ENCODE peak calls at places on chromosomes 3 and 15, in ten cellular contexts. C, A, N, O, J, Y, Z, H, Q and P are unnamed samples.

GRCh38 chr3:133412511-133413165 is 12.8 kb downstream of the BFSP2 start:
- DNase-seq in C (no peak), A (no peak), N (peak), O (no peak), J (no peak), Y (no peak), Z (no peak), H (peak), Q (no peak), P (no peak)

GRCh38 chr3:159583662-159584061 is 405.0 kb upstream of the IL12A start:
- DNase-seq in C (no peak), A (no peak), N (no peak), O (no peak), J (no peak), Y (no peak), Z (no peak), H (no peak), Q (no peak), P (no peak)

GRCh38 chr15:77126516-77126915 is 55.6 kb upstream of the TSPAN3 start:
- DNase-seq in C (no peak), A (no peak), N (no peak), O (no peak), J (no peak), Y (no peak), Z (no peak), H (no peak), Q (no peak), P (no peak)

GRCh38 chr3:46929324-46929723 is 47.2 kb downstream of the CCDC12 start:
- DNase-seq in C (no peak), A (no peak), N (no peak), O (peak), J (no peak), Y (no peak), Z (no peak), H (no peak), Q (peak), P (peak)

GRCh38 chr3:171173732-171174131 is 147.2 kb upstream of the SLC2A2 start:
- DNase-seq in C (no peak), A (peak), N (no peak), O (peak), J (no peak), Y (no peak), Z (no peak), H (no peak), Q (peak), P (peak)

GRCh38 chr3:50339485-50340196 is 995 bp downstream of the RASSF1 start:
- DNase-seq in C (no peak), A (no peak), N (no peak), O (no peak), J (no peak), Y (no peak), Z (no peak), H (no peak), Q (peak), P (no peak)

GRCh38 chr3:17090271-17090992 is 205.7 kb downstream of the PLCL2 start:
- DNase-seq in C (no peak), A (no peak), N (no peak), O (no peak), J (no peak), Y (no peak), Z (no peak), H (no peak), Q (no peak), P (no peak)

GRCh38 chr3:105367406-105368213 is 901 bp downstream of the ALCAM start:
- DNase-seq in C (peak), A (peak), N (peak), O (peak), J (no peak), Y (peak), Z (peak), H (peak), Q (peak), P (peak)

GRCh38 chr15:51677453-51677852 is 3.9 kb upstream of the SCG3 start:
- DNase-seq in C (no peak), A (no peak), N (no peak), O (no peak), J (no peak), Y (no peak), Z (no peak), H (no peak), Q (no peak), P (no peak)

GRCh38 chr3:133995264-133995663 is 34.5 kb downstream of the SLCO2A1 start:
- DNase-seq in C (no peak), A (no peak), N (no peak), O (no peak), J (no peak), Y (no peak), Z (no peak), H (no peak), Q (no peak), P (no peak)

GRCh38 chr3:188133646-188134045 is 20.3 kb upstream of the LPP start:
- DNase-seq in C (no peak), A (no peak), N (no peak), O (no peak), J (no peak), Y (no peak), Z (no peak), H (no peak), Q (no peak), P (no peak)

GRCh38 chr3:122021811-122022401 is at the start of gene ILDR1:
- DNase-seq in C (no peak), A (peak), N (peak), O (peak), J (peak), Y (peak), Z (peak), H (no peak), Q (peak), P (peak)

GRCh38 chr15:25177955-25178801 is 223.4 kb downstream of the SNRPN start:
- DNase-seq in C (peak), A (peak), N (no peak), O (peak), J (no peak), Y (no peak), Z (peak), H (no peak), Q (no peak), P (no peak)

GRCh38 chr3:113264249-113264648 is 52.9 kb downstream of the BOC start:
- DNase-seq in C (no peak), A (peak), N (peak), O (no peak), J (no peak), Y (no peak), Z (peak), H (no peak), Q (no peak), P (no peak)

GRCh38 chr3:63824309-63824708 is 5.2 kb downstream of the C3orf49 start:
- DNase-seq in C (no peak), A (no peak), N (no peak), O (no peak), J (no peak), Y (no peak), Z (no peak), H (peak), Q (no peak), P (no peak)

GRCh38 chr15:73944161-73945099 is 18.2 kb downstream of the LOXL1 start:
- DNase-seq in C (no peak), A (no peak), N (peak), O (no peak), J (no peak), Y (no peak), Z (no peak), H (no peak), Q (no peak), P (no peak)

GRCh38 chr3:162541923-162542322 is 1045.3 kb downstream of the OTOL1 start:
- DNase-seq in C (no peak), A (no peak), N (no peak), O (no peak), J (no peak), Y (no peak), Z (no peak), H (no peak), Q (no peak), P (no peak)

GRCh38 chr3:14761121-14761672 is 57.6 kb upstream of the FGD5 start:
- DNase-seq in C (no peak), A (peak), N (peak), O (no peak), J (no peak), Y (no peak), Z (no peak), H (no peak), Q (no peak), P (no peak)

GRCh38 chr3:165162883-165163282 is 33.3 kb downstream of the SLITRK3 start:
- DNase-seq in C (no peak), A (no peak), N (no peak), O (no peak), J (no peak), Y (no peak), Z (no peak), H (no peak), Q (no peak), P (no peak)

GRCh38 chr15:56916825-56917477 is 1.5 kb upstream of the TCF12 start:
- DNase-seq in C (no peak), A (no peak), N (no peak), O (no peak), J (no peak), Y (no peak), Z (no peak), H (peak), Q (no peak), P (no peak)

GRCh38 chr15:33150516-33150915 is 44.0 kb downstream of the FMN1 start:
- DNase-seq in C (no peak), A (no peak), N (no peak), O (no peak), J (no peak), Y (no peak), Z (no peak), H (no peak), Q (no peak), P (no peak)

GRCh38 chr15:75095594-75095993 is 72.2 kb downstream of the PPCDC start:
- DNase-seq in C (no peak), A (no peak), N (no peak), O (no peak), J (no peak), Y (no peak), Z (no peak), H (no peak), Q (no peak), P (no peak)

GRCh38 chr3:55267206-55267930 is 219.7 kb downstream of the WNT5A start:
- DNase-seq in C (no peak), A (no peak), N (no peak), O (no peak), J (no peak), Y (no peak), Z (no peak), H (no peak), Q (no peak), P (no peak)